ENCODE peak calls at places on chromosomes 3 and 15, in five cellular contexts. One of them, this sample, is unnamed.

GRCh38 chr15:48242015-48242414 is 35.9 kb downstream of the SLC12A1 start:
- DNase-seq in aorta: no peak
- DNase-seq in NT2/D1: no peak
- DNase-seq in dorsolateral prefrontal cortex: no peak
- DNase-seq in small intestine: no peak
- DNase-seq in this sample: no peak

GRCh38 chr3:196563721-196564225 is 4.6 kb downstream of the WDR53 start:
- DNase-seq in dorsolateral prefrontal cortex: no peak
- DNase-seq in aorta: no peak
- DNase-seq in NT2/D1: no peak
- DNase-seq in small intestine: peak
- DNase-seq in this sample: no peak

GRCh38 chr15:23415321-23415865 is 31.6 kb downstream of the GOLGA6L2 start:
- DNase-seq in dorsolateral prefrontal cortex: no peak
- DNase-seq in NT2/D1: no peak
- DNase-seq in aorta: peak
- DNase-seq in small intestine: no peak
- DNase-seq in this sample: no peak

GRCh38 chr3:22729981-22730380 is 473.1 kb upstream of the UBE2E2 start:
- DNase-seq in small intestine: no peak
- DNase-seq in aorta: no peak
- DNase-seq in NT2/D1: no peak
- DNase-seq in dorsolateral prefrontal cortex: no peak
- DNase-seq in this sample: no peak

GRCh38 chr15:82894971-82895520 is 57.5 kb downstream of the HOMER2 start:
- DNase-seq in dorsolateral prefrontal cortex: no peak
- DNase-seq in small intestine: no peak
- DNase-seq in NT2/D1: peak
- DNase-seq in aorta: no peak
- DNase-seq in this sample: peak

GRCh38 chr3:197670361-197670760 is 66.3 kb downstream of the RUBCN start:
- DNase-seq in small intestine: no peak
- DNase-seq in NT2/D1: no peak
- DNase-seq in aorta: no peak
- DNase-seq in dorsolateral prefrontal cortex: no peak
- DNase-seq in this sample: no peak

GRCh38 chr3:55485208-55485791 is 1.8 kb downstream of the WNT5A start:
- DNase-seq in small intestine: peak
- DNase-seq in aorta: peak
- DNase-seq in dorsolateral prefrontal cortex: peak
- DNase-seq in NT2/D1: no peak
- DNase-seq in this sample: peak

GRCh38 chr15:88974392-88974791 is 61.2 kb upstream of the MFGE8 start:
- DNase-seq in aorta: no peak
- DNase-seq in small intestine: no peak
- DNase-seq in NT2/D1: no peak
- DNase-seq in dorsolateral prefrontal cortex: no peak
- DNase-seq in this sample: no peak

GRCh38 chr15:40183636-40184463 is 23.0 kb downstream of the BUB1B start:
- DNase-seq in dorsolateral prefrontal cortex: no peak
- DNase-seq in small intestine: no peak
- DNase-seq in NT2/D1: no peak
- DNase-seq in aorta: no peak
- DNase-seq in this sample: no peak

GRCh38 chr3:155169221-155169620 is 89.1 kb downstream of the MME start:
- DNase-seq in NT2/D1: no peak
- DNase-seq in dorsolateral prefrontal cortex: no peak
- DNase-seq in aorta: no peak
- DNase-seq in small intestine: no peak
- DNase-seq in this sample: no peak

GRCh38 chr3:88031543-88032148 is 27.2 kb downstream of the CGGBP1 start:
- DNase-seq in aorta: no peak
- DNase-seq in NT2/D1: no peak
- DNase-seq in small intestine: peak
- DNase-seq in dorsolateral prefrontal cortex: no peak
- DNase-seq in this sample: no peak

GRCh38 chr3:140258222-140258724 is 323.3 kb downstream of the CLSTN2 start:
- DNase-seq in aorta: no peak
- DNase-seq in small intestine: no peak
- DNase-seq in dorsolateral prefrontal cortex: no peak
- DNase-seq in NT2/D1: no peak
- DNase-seq in this sample: no peak

GRCh38 chr3:151971814-151972579 is 98.6 kb downstream of the SUCNR1 start:
- DNase-seq in aorta: no peak
- DNase-seq in NT2/D1: no peak
- DNase-seq in small intestine: peak
- DNase-seq in dorsolateral prefrontal cortex: no peak
- DNase-seq in this sample: peak

GRCh38 chr3:61715886-61716527 is 154.6 kb downstream of the PTPRG start:
- DNase-seq in aorta: no peak
- DNase-seq in NT2/D1: no peak
- DNase-seq in small intestine: no peak
- DNase-seq in dorsolateral prefrontal cortex: no peak
- DNase-seq in this sample: no peak

GRCh38 chr15:72375501-72375845 is 341 bp downstream of the HEXA start:
- DNase-seq in dorsolateral prefrontal cortex: no peak
- DNase-seq in aorta: peak
- DNase-seq in NT2/D1: peak
- DNase-seq in small intestine: peak
- DNase-seq in this sample: no peak

GRCh38 chr15:100525894-100526512 is 2.7 kb downstream of the CERS3 start:
- DNase-seq in aorta: peak
- DNase-seq in dorsolateral prefrontal cortex: peak
- DNase-seq in NT2/D1: no peak
- DNase-seq in small intestine: no peak
- DNase-seq in this sample: no peak

GRCh38 chr15:27623149-27623548 is 476.0 kb downstream of the OCA2 start:
- DNase-seq in small intestine: no peak
- DNase-seq in aorta: no peak
- DNase-seq in dorsolateral prefrontal cortex: no peak
- DNase-seq in NT2/D1: no peak
- DNase-seq in this sample: no peak

GRCh38 chr3:165852710-165853109 is 15.5 kb upstream of the BCHE start:
- DNase-seq in aorta: no peak
- DNase-seq in small intestine: no peak
- DNase-seq in NT2/D1: no peak
- DNase-seq in dorsolateral prefrontal cortex: no peak
- DNase-seq in this sample: no peak

GRCh38 chr15:89140595-89140994 is 52.3 kb downstream of the ABHD2 start:
- DNase-seq in NT2/D1: no peak
- DNase-seq in small intestine: no peak
- DNase-seq in dorsolateral prefrontal cortex: no peak
- DNase-seq in aorta: no peak
- DNase-seq in this sample: no peak

GRCh38 chr15:63372753-63373152 is 8.9 kb downstream of the CA12 start:
- DNase-seq in aorta: no peak
- DNase-seq in NT2/D1: no peak
- DNase-seq in dorsolateral prefrontal cortex: no peak
- DNase-seq in small intestine: no peak
- DNase-seq in this sample: no peak

GRCh38 chr3:154786724-154787123 is 293.4 kb upstream of the MME start:
- DNase-seq in dorsolateral prefrontal cortex: no peak
- DNase-seq in small intestine: no peak
- DNase-seq in NT2/D1: no peak
- DNase-seq in aorta: no peak
- DNase-seq in this sample: no peak

GRCh38 chr3:39134305-39134704 is 19.1 kb downstream of the CSRNP1 start:
- DNase-seq in dorsolateral prefrontal cortex: no peak
- DNase-seq in aorta: no peak
- DNase-seq in small intestine: no peak
- DNase-seq in NT2/D1: no peak
- DNase-seq in this sample: no peak

GRCh38 chr15:69583627-69584026 is 131.0 kb downstream of the RPLP1 start:
- DNase-seq in dorsolateral prefrontal cortex: no peak
- DNase-seq in NT2/D1: no peak
- DNase-seq in aorta: no peak
- DNase-seq in small intestine: no peak
- DNase-seq in this sample: no peak

GRCh38 chr15:43441316-43441715 is 51.6 kb downstream of the TP53BP1 start:
- DNase-seq in NT2/D1: no peak
- DNase-seq in aorta: no peak
- DNase-seq in dorsolateral prefrontal cortex: no peak
- DNase-seq in small intestine: no peak
- DNase-seq in this sample: no peak

GRCh38 chr15:25687689-25688088 is 175.4 kb downstream of the ATP10A start:
- DNase-seq in dorsolateral prefrontal cortex: no peak
- DNase-seq in small intestine: no peak
- DNase-seq in aorta: no peak
- DNase-seq in NT2/D1: no peak
- DNase-seq in this sample: no peak

GRCh38 chr3:187951452-187952190 is 202.3 kb upstream of the LPP start:
- DNase-seq in small intestine: no peak
- DNase-seq in aorta: no peak
- DNase-seq in dorsolateral prefrontal cortex: no peak
- DNase-seq in NT2/D1: no peak
- DNase-seq in this sample: no peak

GRCh38 chr3:122299872-122300460 is 25.1 kb upstream of the CSTA start:
- DNase-seq in aorta: no peak
- DNase-seq in NT2/D1: peak
- DNase-seq in dorsolateral prefrontal cortex: no peak
- DNase-seq in small intestine: peak
- DNase-seq in this sample: peak

GRCh38 chr3:120147072-120147871 is 53.0 kb upstream of the GSK3B start:
- DNase-seq in NT2/D1: no peak
- DNase-seq in dorsolateral prefrontal cortex: no peak
- DNase-seq in aorta: no peak
- DNase-seq in small intestine: peak
- DNase-seq in this sample: peak

GRCh38 chr15:87755226-87755625 is 501.3 kb downstream of the NTRK3 start:
- DNase-seq in aorta: no peak
- DNase-seq in NT2/D1: no peak
- DNase-seq in small intestine: peak
- DNase-seq in dorsolateral prefrontal cortex: no peak
- DNase-seq in this sample: no peak

GRCh38 chr15:91228890-91229289 is 128.8 kb downstream of the SV2B start:
- DNase-seq in aorta: no peak
- DNase-seq in small intestine: no peak
- DNase-seq in dorsolateral prefrontal cortex: no peak
- DNase-seq in NT2/D1: no peak
- DNase-seq in this sample: no peak

DNA sequence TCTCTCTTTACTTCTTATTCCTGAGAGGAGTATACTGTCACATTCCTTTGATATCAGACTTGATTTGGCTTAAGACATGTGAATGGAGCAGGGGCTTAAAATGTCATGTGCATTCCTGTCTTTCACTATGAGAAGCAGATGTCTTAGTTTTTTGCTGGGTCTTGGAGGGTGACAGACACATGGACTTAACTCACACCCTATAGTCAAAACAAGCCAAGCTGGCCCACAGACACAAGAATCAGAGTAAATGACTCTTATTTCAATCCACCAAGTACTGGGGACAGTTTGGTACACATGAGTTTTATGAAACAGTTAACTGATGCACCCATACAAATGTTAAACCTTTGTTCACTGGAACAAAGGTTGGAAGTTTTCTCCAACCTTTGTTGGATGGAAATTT is 1024.1 kb upstream of the CFAP20DC start:
- DNase-seq in dorsolateral prefrontal cortex: no peak
- DNase-seq in NT2/D1: no peak
- DNase-seq in small intestine: no peak
- DNase-seq in aorta: no peak
- DNase-seq in this sample: no peak
- H3K4me3 ChIP-seq in dorsolateral prefrontal cortex: no peak
- H3K4me3 ChIP-seq in NT2/D1: no peak
- H3K4me3 ChIP-seq in small intestine: no peak
- H3K4me3 ChIP-seq in aorta: no peak
- H3K4me3 ChIP-seq in this sample: peak

GRCh38 chr3:156670077-156670476 is 4.3 kb upstream of the TIPARP start:
- DNase-seq in NT2/D1: no peak
- DNase-seq in small intestine: peak
- DNase-seq in dorsolateral prefrontal cortex: no peak
- DNase-seq in aorta: no peak
- DNase-seq in this sample: no peak

GRCh38 chr3:156668073-156668763 is 6.2 kb upstream of the TIPARP start:
- DNase-seq in dorsolateral prefrontal cortex: no peak
- DNase-seq in NT2/D1: no peak
- DNase-seq in aorta: no peak
- DNase-seq in small intestine: peak
- DNase-seq in this sample: no peak

GRCh38 chr3:156665296-156665695 is 9.1 kb upstream of the TIPARP start:
- DNase-seq in dorsolateral prefrontal cortex: no peak
- DNase-seq in aorta: no peak
- DNase-seq in NT2/D1: no peak
- DNase-seq in small intestine: no peak
- DNase-seq in this sample: no peak

GRCh38 chr3:156664285-156665178 is 9.9 kb upstream of the TIPARP start:
- DNase-seq in aorta: no peak
- DNase-seq in dorsolateral prefrontal cortex: no peak
- DNase-seq in NT2/D1: no peak
- DNase-seq in small intestine: no peak
- DNase-seq in this sample: no peak

DNA sequence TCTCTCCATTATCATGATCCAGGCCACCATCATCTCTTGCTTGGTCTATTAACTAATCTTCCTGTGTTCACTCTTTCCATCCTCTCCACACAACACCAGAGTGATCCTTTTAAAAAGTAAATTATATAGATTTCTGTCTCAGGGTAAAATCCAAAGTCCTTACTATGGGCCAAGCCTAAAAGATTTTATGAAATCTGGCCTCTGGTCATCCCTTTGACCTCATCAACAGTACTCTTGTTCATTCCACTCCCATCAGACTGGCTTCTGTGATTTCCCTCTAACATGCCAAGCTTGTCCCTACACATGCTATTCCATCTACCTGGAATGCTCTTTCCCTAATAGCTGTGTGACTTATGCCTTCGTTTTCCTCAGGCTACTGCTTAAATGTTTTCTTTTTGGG is 8.3 kb upstream of the TIPARP start:
- DNase-seq in NT2/D1: no peak
- DNase-seq in small intestine: no peak
- DNase-seq in dorsolateral prefrontal cortex: no peak
- DNase-seq in aorta: no peak
- DNase-seq in this sample: no peak
- H3K4me3 ChIP-seq in NT2/D1: no peak
- H3K4me3 ChIP-seq in small intestine: no peak
- H3K4me3 ChIP-seq in dorsolateral prefrontal cortex: no peak
- H3K4me3 ChIP-seq in aorta: no peak
- H3K4me3 ChIP-seq in this sample: no peak

GRCh38 chr3:44974406-44974805 is 1.6 kb downstream of the ZDHHC3 start:
- DNase-seq in aorta: no peak
- DNase-seq in NT2/D1: no peak
- DNase-seq in dorsolateral prefrontal cortex: no peak
- DNase-seq in small intestine: peak
- DNase-seq in this sample: no peak
- H3K4me3 ChIP-seq in aorta: no peak
- H3K4me3 ChIP-seq in NT2/D1: peak
- H3K4me3 ChIP-seq in dorsolateral prefrontal cortex: peak
- H3K4me3 ChIP-seq in small intestine: peak
- H3K4me3 ChIP-seq in this sample: peak

DNA sequence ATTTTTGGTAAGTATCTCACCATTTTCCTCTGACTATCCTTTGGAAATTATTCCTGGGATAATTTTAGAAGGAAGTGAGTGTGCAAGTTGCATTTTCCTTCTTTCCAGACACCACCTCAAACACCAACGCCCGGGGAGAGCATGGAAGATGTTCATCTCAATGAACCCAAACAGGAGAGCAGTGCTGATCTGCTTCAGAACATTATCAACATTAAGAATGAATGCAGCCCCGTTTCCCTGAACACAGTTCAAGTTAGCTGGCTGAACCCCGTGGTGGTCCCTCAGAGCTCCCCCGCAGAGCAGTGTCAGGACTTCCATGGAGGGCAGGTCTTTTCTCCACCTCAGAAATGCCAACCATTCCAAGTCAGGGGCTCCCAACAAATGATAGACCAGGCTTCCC is 3.7 kb downstream of the NFKBIZ start:
- DNase-seq in aorta: no peak
- DNase-seq in NT2/D1: no peak
- DNase-seq in small intestine: no peak
- DNase-seq in dorsolateral prefrontal cortex: no peak
- DNase-seq in this sample: no peak
- H3K4me3 ChIP-seq in aorta: no peak
- H3K4me3 ChIP-seq in NT2/D1: no peak
- H3K4me3 ChIP-seq in small intestine: peak
- H3K4me3 ChIP-seq in dorsolateral prefrontal cortex: no peak
- H3K4me3 ChIP-seq in this sample: no peak

This sample was measured in endodermal cell.